ENCODE peak calls at places on chromosomes 12 and 14, in four cellular contexts. D is GM03348, X is NCI-H446 treated with DMSO at 0.1 percent for 48 hours, C is NCI-H510A treated with DMSO at 0.1 percent for 48 hours. N is an unnamed sample.

GRCh38 chr14:64857979-64858740 is 21.5 kb downstream of the SPTB start:
- DNase-seq in C (peak), D (no peak), X (no peak), N (no peak)

GRCh38 chr12:117144599-117144998 is 45.4 kb upstream of the TESC start:
- DNase-seq in X (no peak), C (no peak), D (no peak), N (no peak)

GRCh38 chr12:26868505-26869494 is 35.8 kb upstream of the ITPR2 start:
- DNase-seq in D (no peak), C (no peak), X (no peak), N (no peak)

GRCh38 chr12:57229041-57229633 is 374 bp upstream of the SHMT2 start:
- DNase-seq in C (no peak), D (no peak), X (no peak), N (no peak)

GRCh38 chr14:96409701-96410100 is 17.8 kb downstream of the AK7 start:
- DNase-seq in C (no peak), D (no peak), X (no peak), N (no peak)

GRCh38 chr12:52645982-52646381 is 6.0 kb downstream of the KRT2 start:
- DNase-seq in X (no peak), C (no peak), D (no peak), N (no peak)

GRCh38 chr12:26338574-26339572 is 143.5 kb downstream of the SSPN start:
- DNase-seq in D (peak), C (no peak), X (no peak), N (no peak)

GRCh38 chr12:45425426-45425825 is 209.5 kb downstream of the ANO6 start:
- DNase-seq in X (no peak), C (no peak), D (peak), N (no peak)

GRCh38 chr14:52348796-52349195 is 34.7 kb downstream of the PTGER2 start:
- DNase-seq in X (no peak), C (no peak), D (peak), N (no peak)

GRCh38 chr14:67579636-67580035 is 20.4 kb downstream of the PIGH start:
- DNase-seq in C (no peak), D (no peak), X (no peak), N (no peak)

GRCh38 chr14:70350078-70350477 is 9.4 kb downstream of the COX16 start:
- DNase-seq in C (no peak), X (no peak), D (no peak), N (no peak)

GRCh38 chr14:32630701-32631100 is 301.6 kb downstream of the AKAP6 start:
- DNase-seq in C (no peak), D (no peak), X (no peak), N (no peak)

GRCh38 chr14:69464829-69465228 is 19.7 kb upstream of the PLEKHD1 start:
- DNase-seq in D (no peak), C (no peak), X (no peak), N (no peak)

GRCh38 chr12:25054783-25055144 is 105.9 kb upstream of the BCAT1 start:
- DNase-seq in D (no peak), C (no peak), X (no peak), N (no peak)

GRCh38 chr14:50333010-50333409 is 20.9 kb downstream of the DMAC2L start:
- DNase-seq in C (no peak), X (no peak), D (peak), N (no peak)

GRCh38 chr14:64012720-64013119 is 159.9 kb downstream of the SYNE2 start:
- DNase-seq in C (no peak), X (no peak), D (no peak), N (no peak)

GRCh38 chr14:99271288-99271941 is 582 bp downstream of the BCL11B start:
- DNase-seq in X (no peak), C (no peak), D (no peak), N (peak)

GRCh38 chr12:41365653-41366131 is 177.6 kb downstream of the PDZRN4 start:
- DNase-seq in X (peak), C (peak), D (no peak), N (no peak)

GRCh38 chr12:93183940-93184663 is 193.6 kb upstream of the NUDT4 start:
- DNase-seq in D (peak), C (no peak), X (no peak), N (no peak)

GRCh38 chr14:105180598-105181528 is at the start of gene NUDT14:
- DNase-seq in C (peak), X (peak), D (peak), N (peak)

GRCh38 chr14:99395904-99396530 is 84.6 kb downstream of the SETD3 start:
- DNase-seq in D (no peak), X (peak), C (peak), N (peak)

GRCh38 chr12:124647316-124647715 is 79.9 kb upstream of the NCOR2 start:
- DNase-seq in X (no peak), D (no peak), C (no peak), N (no peak)

GRCh38 chr12:53051058-53051880 is 1.4 kb downstream of the TNS2 start:
- DNase-seq in X (no peak), C (peak), D (peak), N (peak)

GRCh38 chr14:101475468-101476257 is 85.6 kb upstream of the DIO3 start:
- DNase-seq in C (no peak), D (peak), X (no peak), N (no peak)

GRCh38 chr12:52517005-52517835 is 3.0 kb downstream of the KRT5 start:
- DNase-seq in D (no peak), X (no peak), C (no peak), N (no peak)

GRCh38 chr14:59728294-59728693 is 142.3 kb downstream of the RTN1 start:
- DNase-seq in C (peak), D (no peak), X (peak), N (peak)

GRCh38 chr12:31496257-31496656 is 94.7 kb downstream of the DENND5B start:
- DNase-seq in C (no peak), D (peak), X (no peak), N (no peak)

GRCh38 chr12:57485695-57486094 is 2.2 kb upstream of the MARS1 start:
- DNase-seq in D (no peak), C (no peak), X (no peak), N (no peak)

GRCh38 chr12:75944097-75944904 is 87.3 kb downstream of the PHLDA1 start:
- DNase-seq in X (no peak), D (peak), C (peak), N (no peak)

GRCh38 chr12:45235087-45236025 is 19.5 kb downstream of the ANO6 start:
- DNase-seq in D (peak), C (no peak), X (no peak), N (no peak)

GRCh38 chr14:80152166-80152565 is 59.1 kb downstream of the DIO2 start:
- DNase-seq in D (no peak), X (no peak), C (no peak), N (no peak)